ENCODE peak calls at places on chromosomes 2 and 18, in five cellular contexts. P, Z, J, H and Y are unnamed samples.

GRCh38 chr2:162029287-162029901 is 44.6 kb downstream of the DPP4 start:
- DNase-seq in P (peak), Z (no peak), J (no peak), H (peak), Y (no peak)

GRCh38 chr2:121735520-121736074 is 1.1 kb downstream of the NIFK start:
- DNase-seq in P (peak), Z (no peak), J (no peak), H (no peak), Y (no peak)

GRCh38 chr18:905948-906415 is 1.3 kb downstream of the ADCYAP1 start:
- DNase-seq in P (no peak), Z (no peak), J (no peak), H (no peak), Y (no peak)

GRCh38 chr2:128289439-128289838 is 29.2 kb downstream of the HS6ST1 start:
- DNase-seq in P (peak), Z (no peak), J (no peak), H (no peak), Y (no peak)

GRCh38 chr2:810397-810796 is 133.2 kb upstream of the TMEM18 start:
- DNase-seq in P (no peak), Z (no peak), J (no peak), H (no peak), Y (no peak)

GRCh38 chr2:19895535-19895934 is 6.2 kb downstream of the TTC32 start:
- DNase-seq in P (peak), Z (peak), J (no peak), H (no peak), Y (no peak)

GRCh38 chr2:222613715-222614331 is 42.1 kb downstream of the FARSB start:
- DNase-seq in P (peak), Z (peak), J (no peak), H (peak), Y (peak)

GRCh38 chr18:78459646-78460045 is 520.0 kb upstream of the SALL3 start:
- DNase-seq in P (no peak), Z (no peak), J (no peak), H (no peak), Y (no peak)

GRCh38 chr2:65018141-65018582 is 29.0 kb downstream of the SLC1A4 start:
- DNase-seq in P (no peak), Z (no peak), J (no peak), H (no peak), Y (no peak)

GRCh38 chr2:61707984-61708852 is 145.6 kb downstream of the FAM161A start:
- DNase-seq in P (no peak), Z (no peak), J (peak), H (peak), Y (no peak)

GRCh38 chr2:141455877-141456276 is 674.9 kb downstream of the LRP1B start:
- DNase-seq in P (no peak), Z (no peak), J (no peak), H (no peak), Y (no peak)

GRCh38 chr2:72576861-72577260 is 249.0 kb downstream of the EXOC6B start:
- DNase-seq in P (no peak), Z (no peak), J (no peak), H (no peak), Y (no peak)

GRCh38 chr2:26173596-26174482 is 951 bp downstream of the GAREM2 start:
- DNase-seq in P (no peak), Z (no peak), J (no peak), H (no peak), Y (no peak)

GRCh38 chr18:2104620-2105462 is 466.5 kb downstream of the METTL4 start:
- DNase-seq in P (peak), Z (peak), J (no peak), H (peak), Y (no peak)

GRCh38 chr18:58069104-58069503 is 25.1 kb downstream of the NEDD4L start:
- DNase-seq in P (no peak), Z (no peak), J (no peak), H (no peak), Y (no peak)

GRCh38 chr2:133844214-133844892 is 276.1 kb upstream of the NCKAP5 start:
- DNase-seq in P (peak), Z (peak), J (peak), H (peak), Y (peak)

GRCh38 chr2:164992818-164993217 is 37.5 kb upstream of the SLC38A11 start:
- DNase-seq in P (peak), Z (peak), J (no peak), H (peak), Y (peak)

GRCh38 chr2:96404446-96405373 is 69.1 kb downstream of the NCAPH start:
- DNase-seq in P (no peak), Z (no peak), J (no peak), H (no peak), Y (no peak)

GRCh38 chr2:128440666-128441340 is 122.1 kb upstream of the HS6ST1 start:
- DNase-seq in P (no peak), Z (no peak), J (no peak), H (no peak), Y (no peak)

GRCh38 chr2:188787661-188788044 is 186.5 kb upstream of the COL3A1 start:
- DNase-seq in P (peak), Z (no peak), J (no peak), H (no peak), Y (no peak)

GRCh38 chr2:47724221-47724981 is 58.5 kb upstream of the MSH6 start:
- DNase-seq in P (no peak), Z (no peak), J (peak), H (no peak), Y (no peak)

GRCh38 chr2:26169681-26170414 is 3.0 kb upstream of the GAREM2 start:
- DNase-seq in P (no peak), Z (no peak), J (no peak), H (no peak), Y (no peak)

GRCh38 chr2:124328397-124328796 is 303.3 kb downstream of the CNTNAP5 start:
- DNase-seq in P (no peak), Z (no peak), J (no peak), H (no peak), Y (no peak)
- H3K9ac ChIP-seq in P (no peak), Z (no peak), J (no peak), H (no peak), Y (no peak)

DNA sequence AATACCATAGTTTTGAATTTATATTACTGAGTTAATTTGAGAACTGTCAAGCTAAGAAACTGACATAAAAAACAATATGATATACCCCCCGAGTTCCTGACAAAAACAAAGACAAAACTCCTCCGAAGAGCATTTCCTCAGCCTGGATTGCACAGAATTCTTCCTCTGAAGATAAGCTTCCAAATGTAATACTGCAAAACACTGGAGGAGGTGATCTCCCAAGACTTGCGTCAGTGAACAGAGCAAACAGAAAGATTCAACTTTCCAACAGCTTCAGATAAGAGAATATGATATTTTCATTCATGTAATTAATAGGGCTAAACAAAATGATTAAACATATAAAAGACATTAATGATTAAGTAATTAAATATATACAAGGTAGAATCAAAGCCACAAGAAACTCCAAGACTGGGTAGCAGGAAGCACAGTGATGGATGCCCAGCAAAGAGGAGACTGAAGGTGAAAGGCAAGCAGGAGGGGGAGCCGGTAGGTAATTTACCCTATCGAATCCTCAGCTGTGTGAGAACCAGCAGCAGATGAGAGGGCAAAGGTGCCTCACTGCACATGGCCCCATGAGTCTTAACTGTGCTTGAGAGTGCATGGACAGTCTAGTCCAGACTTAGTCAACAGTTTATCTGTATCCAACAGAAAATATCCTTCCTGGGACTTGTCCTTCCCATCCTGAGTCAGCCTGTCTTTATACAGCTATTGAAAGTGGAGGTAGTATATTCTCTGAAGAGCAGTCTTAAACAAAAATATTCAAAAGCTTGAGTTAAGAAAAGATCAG is 18.3 kb upstream of the SERPINB3 start:
- DNase-seq in P (no peak), Z (no peak), J (no peak), H (no peak), Y (no peak)
- TF ChIP-seq POLR2AphosphoS5 in P (no peak), Z (no peak), J (no peak), H (no peak), Y (no peak)

GRCh38 chr2:220556658-220557057 is 929.2 kb downstream of the SLC4A3 start:
- DNase-seq in P (no peak), Z (no peak), J (no peak), H (no peak), Y (no peak)
- H3K9ac ChIP-seq in P (no peak), Z (no peak), J (no peak), H (no peak), Y (no peak)

DNA sequence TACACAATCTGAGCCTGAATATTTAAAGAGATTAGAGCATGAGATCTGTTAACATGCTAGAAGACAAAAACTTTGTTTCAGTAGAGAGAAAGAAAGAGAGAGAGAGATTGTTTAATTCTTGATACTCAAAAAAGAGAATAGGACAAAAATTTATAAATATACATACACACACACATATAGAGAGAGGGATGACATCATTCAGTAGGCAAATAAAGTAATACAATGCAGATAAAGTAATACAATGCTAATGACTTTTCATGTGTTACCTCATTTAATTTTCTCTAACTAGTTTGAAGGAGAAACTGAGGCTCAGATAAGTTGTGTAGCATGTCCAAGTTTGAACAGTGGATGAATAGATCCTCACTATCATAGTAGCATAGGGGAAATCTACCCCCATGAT is 286.4 kb downstream of the CMPK2 start:
- DNase-seq in P (no peak), Z (no peak), J (no peak), H (no peak), Y (no peak)
- TF ChIP-seq POLR2AphosphoS5 in P (no peak), Z (no peak), J (no peak), H (no peak), Y (no peak)

DNA sequence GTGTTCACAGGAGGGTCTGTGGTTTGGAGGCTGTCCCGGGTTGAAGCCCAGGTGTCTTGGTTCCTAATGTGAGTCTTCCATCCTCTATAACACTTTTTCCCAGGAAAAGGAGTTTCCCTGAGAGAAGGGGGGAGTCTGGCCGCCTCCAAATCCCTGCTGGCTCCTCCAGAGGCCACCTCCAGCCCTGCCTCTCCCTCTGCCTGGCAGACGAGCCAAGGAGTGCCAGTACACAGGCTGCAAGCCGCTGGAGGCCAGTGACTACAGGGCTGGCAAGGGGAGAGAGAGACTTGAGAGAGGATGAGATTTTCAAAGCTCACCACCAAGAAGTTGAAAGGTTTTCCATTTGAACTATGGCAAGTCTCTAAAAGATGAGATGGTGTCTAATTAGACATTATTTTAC is 154.2 kb upstream of the ID2 start:
- DNase-seq in P (no peak), Z (no peak), J (no peak), H (no peak), Y (no peak)
- H3K9ac ChIP-seq in P (no peak), Z (no peak), J (no peak), H (no peak), Y (no peak)

GRCh38 chr2:101007415-101008345 is 5.6 kb downstream of the RPL31 start:
- DNase-seq in P (no peak), Z (no peak), J (no peak), H (no peak), Y (no peak)
- TF ChIP-seq POLR2AphosphoS5 in P (no peak), Z (peak), J (peak), H (peak), Y (peak)

DNA sequence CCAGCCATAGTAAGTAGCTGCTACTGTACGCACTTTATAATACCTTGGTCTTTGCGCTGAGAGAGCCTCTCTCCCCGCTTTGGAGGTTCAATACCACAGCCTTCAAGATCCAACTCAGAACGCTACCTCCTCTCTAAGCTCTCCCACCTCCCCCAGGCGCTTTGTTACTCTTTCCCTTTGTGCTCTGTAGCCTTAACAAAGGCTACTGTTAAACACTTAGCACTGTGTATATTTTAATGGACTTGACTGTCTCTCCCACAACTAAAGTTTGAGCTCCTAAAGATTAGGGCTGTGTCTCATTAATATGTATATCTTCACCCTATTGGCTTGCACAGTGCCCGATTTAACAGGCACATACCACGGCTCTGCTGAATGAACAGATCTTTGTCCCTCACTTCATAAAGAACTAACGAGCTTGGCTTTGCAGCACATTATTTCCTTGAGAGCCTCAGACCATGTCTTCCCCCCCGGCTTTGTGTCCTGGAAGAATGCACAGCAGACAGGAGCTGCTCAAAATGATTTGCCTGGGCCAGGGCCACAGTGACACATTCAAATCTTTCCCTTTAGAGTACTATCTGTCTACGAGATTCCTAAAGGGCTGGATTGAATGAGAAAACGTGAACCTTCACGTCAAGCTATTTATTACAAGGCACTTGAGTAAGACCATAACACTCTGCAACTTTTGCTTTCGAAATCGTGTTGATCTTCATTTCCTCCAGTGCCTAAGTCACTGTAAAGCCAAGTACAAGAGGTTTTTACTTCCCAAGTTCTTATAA is 22.1 kb downstream of the ABHD3 start:
- DNase-seq in P (peak), Z (no peak), J (peak), H (no peak), Y (no peak)
- H3K9ac ChIP-seq in P (peak), Z (no peak), J (peak), H (no peak), Y (peak)

DNA sequence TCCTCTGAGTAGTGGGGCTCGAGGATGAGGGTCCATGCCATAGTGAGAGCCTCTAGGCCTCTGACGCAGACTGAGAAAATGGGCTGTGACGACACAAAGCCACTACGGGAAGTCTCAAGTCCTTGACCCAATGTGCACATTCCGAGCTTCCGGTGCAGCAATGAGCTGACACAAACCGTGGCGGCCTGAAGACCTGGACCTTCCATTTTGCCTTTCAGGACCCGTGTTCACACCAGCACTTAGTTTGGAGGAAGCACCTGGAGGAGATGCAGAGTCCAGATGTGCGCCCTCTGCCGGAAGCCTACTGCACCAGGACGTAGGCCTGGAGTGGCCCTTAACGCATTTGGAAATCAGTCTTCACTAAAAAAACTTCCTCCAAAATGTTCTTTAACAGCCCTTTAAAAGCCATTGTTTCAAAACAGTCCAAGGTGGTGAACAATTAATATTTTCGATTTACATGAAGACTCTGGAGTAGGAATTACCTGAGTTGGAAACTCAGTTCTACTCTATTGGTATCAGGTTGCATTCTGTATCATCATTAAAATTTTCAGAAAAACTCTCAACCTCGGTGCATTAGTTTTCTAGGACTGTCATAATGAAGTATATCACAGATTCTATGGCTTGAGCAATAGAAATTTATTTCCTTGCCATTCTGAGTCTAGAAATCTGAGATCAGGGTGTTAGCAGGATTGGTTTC is 33.9 kb downstream of the BMP10 start:
- DNase-seq in P (peak), Z (peak), J (peak), H (peak), Y (no peak)
- TF ChIP-seq POLR2AphosphoS5 in P (no peak), Z (no peak), J (no peak), H (no peak), Y (no peak)

GRCh38 chr2:241933175-241933911 is 63.8 kb downstream of the RTP5 start:
- DNase-seq in P (no peak), Z (no peak), J (no peak), H (no peak), Y (peak)
- H3K9ac ChIP-seq in P (no peak), Z (peak), J (no peak), H (no peak), Y (peak)

GRCh38 chr2:176742271-176742670 is 470.3 kb upstream of the HNRNPA3 start:
- DNase-seq in P (no peak), Z (no peak), J (no peak), H (no peak), Y (no peak)

GRCh38 chr2:176745543-176746331 is 466.9 kb upstream of the HNRNPA3 start:
- DNase-seq in P (no peak), Z (no peak), J (no peak), H (no peak), Y (no peak)

DNA sequence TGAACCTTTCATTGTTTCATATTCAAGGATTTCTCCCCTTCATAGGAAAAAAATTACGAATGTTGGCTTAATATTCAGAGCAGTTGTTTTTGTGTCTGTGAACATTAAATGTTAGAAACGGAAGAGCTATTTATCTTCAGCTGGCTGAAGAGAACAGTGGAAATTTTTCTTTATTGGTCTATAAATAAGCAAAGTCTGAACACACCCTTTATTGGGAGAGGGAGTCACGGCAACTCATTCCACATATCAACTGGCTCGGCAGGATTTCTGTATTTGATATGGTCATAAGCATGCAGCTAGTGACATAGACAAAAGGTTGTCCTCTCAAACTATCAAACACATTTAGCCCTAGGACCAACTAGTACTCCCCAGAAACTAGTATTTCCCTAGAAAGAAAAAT is 468.4 kb upstream of the HNRNPA3 start:
- DNase-seq in P (no peak), Z (no peak), J (no peak), H (no peak), Y (no peak)
- TF ChIP-seq POLR2AphosphoS5 in P (no peak), Z (no peak), J (no peak), H (no peak), Y (no peak)